ENCODE peak calls at places on chromosomes 5 and 9, in four cellular contexts. Q, V, G and Z are unnamed samples.

GRCh38 chr9:115422932-115423440 is 305.0 kb upstream of the TNC start:
- DNase-seq in Q (no peak), V (no peak), G (no peak), Z (no peak)

GRCh38 chr9:127870887-127871286 is 6.6 kb downstream of the AK1 start:
- DNase-seq in Q (no peak), V (no peak), G (no peak), Z (no peak)

GRCh38 chr9:125235805-125236534 is 5.2 kb downstream of the HSPA5 start:
- DNase-seq in Q (no peak), V (no peak), G (no peak), Z (no peak)

GRCh38 chr5:74642543-74642863 is 2.0 kb upstream of the ENC1 start:
- DNase-seq in Q (no peak), V (no peak), G (no peak), Z (no peak)

GRCh38 chr5:160260881-160261815 is 31.8 kb downstream of the FABP6 start:
- DNase-seq in Q (peak), V (no peak), G (peak), Z (no peak)

GRCh38 chr5:14513266-14513665 is 68.3 kb upstream of the OTULINL start:
- DNase-seq in Q (no peak), V (no peak), G (no peak), Z (no peak)

GRCh38 chr5:105924366-105924765 is 1746.4 kb downstream of the EFNA5 start:
- DNase-seq in Q (no peak), V (no peak), G (no peak), Z (no peak)

GRCh38 chr5:36724429-36725332 is 118.3 kb downstream of the SLC1A3 start:
- DNase-seq in Q (no peak), V (peak), G (peak), Z (peak)

GRCh38 chr9:87128008-87128623 is 180.8 kb upstream of the GAS1 start:
- DNase-seq in Q (no peak), V (no peak), G (no peak), Z (no peak)

GRCh38 chr5:169875091-169875727 is 105.1 kb downstream of the INSYN2B start:
- DNase-seq in Q (no peak), V (no peak), G (no peak), Z (no peak)

GRCh38 chr9:121743441-121744001 is 92.1 kb downstream of the DAB2IP start:
- DNase-seq in Q (peak), V (peak), G (no peak), Z (no peak)

GRCh38 chr5:159309689-159310433 is 20.4 kb downstream of the IL12B start:
- DNase-seq in Q (no peak), V (peak), G (no peak), Z (no peak)

GRCh38 chr5:80754900-80755299 is 100.1 kb upstream of the DHFR start:
- DNase-seq in Q (no peak), V (no peak), G (peak), Z (peak)